ENCODE peak calls at places on chromosomes 12 and 14, in four cellular contexts. Y, M, D and I are unnamed samples. For H3K4me1, the result is how much of the 10 kb centered on the place peaks cover.

GRCh38 chr12:111599459-111600295 is 562 bp upstream of the ATXN2 start:
- DNase-seq in Y (peak), M (peak), D (peak), I (no peak)

GRCh38 chr14:86305058-86305457 is 775.1 kb downstream of the FLRT2 start:
- DNase-seq in Y (no peak), M (no peak), D (no peak), I (no peak)

GRCh38 chr14:52131640-52132320 is 62.9 kb upstream of the NID2 start:
- DNase-seq in Y (peak), M (peak), D (peak), I (no peak)

GRCh38 chr12:122001379-122002209 is 20.1 kb upstream of the BCL7A start:
- DNase-seq in Y (peak), M (no peak), D (no peak), I (no peak)

GRCh38 chr14:98198385-98198784 is 1073.6 kb downstream of the BCL11B start:
- DNase-seq in Y (no peak), M (no peak), D (peak), I (no peak)

GRCh38 chr12:93777249-93777648 is 100.1 kb downstream of the CRADD start:
- DNase-seq in Y (peak), M (no peak), D (no peak), I (no peak)

GRCh38 chr14:64444984-64445845 is 20.1 kb upstream of the AKAP5 start:
- DNase-seq in Y (peak), M (no peak), D (no peak), I (no peak)

GRCh38 chr12:67728296-67728666 is 79.7 kb downstream of the DYRK2 start:
- DNase-seq in Y (no peak), M (no peak), D (no peak), I (no peak)

GRCh38 chr12:93073324-93073723 is 144.2 kb upstream of the EEA1 start:
- DNase-seq in Y (no peak), M (no peak), D (no peak), I (no peak)

GRCh38 chr12:3119192-3119744 is 42.1 kb downstream of the TSPAN9 start:
- DNase-seq in Y (no peak), M (no peak), D (no peak), I (no peak)

GRCh38 chr12:124874988-124875802 is 11.5 kb upstream of the SCARB1 start:
- DNase-seq in Y (no peak), M (no peak), D (no peak), I (no peak)

GRCh38 chr14:77620222-77620865 is 3.9 kb upstream of the SPTLC2 start:
- DNase-seq in Y (no peak), M (no peak), D (no peak), I (no peak)

GRCh38 chr14:41799817-41800216 is 193.1 kb downstream of the LRFN5 start:
- DNase-seq in Y (no peak), M (no peak), D (no peak), I (no peak)

GRCh38 chr12:13189254-13189653 is 7.3 kb upstream of the EMP1 start:
- DNase-seq in Y (no peak), M (no peak), D (no peak), I (no peak)

GRCh38 chr14:70893842-70894237 is 13.4 kb upstream of the PCNX1 start:
- DNase-seq in Y (no peak), M (no peak), D (no peak), I (no peak)

GRCh38 chr12:92079054-92079385 is 66.6 kb downstream of the BTG1 start:
- DNase-seq in Y (no peak), M (no peak), D (no peak), I (no peak)

GRCh38 chr14:74514471-74514932 is 20.9 kb downstream of the ISCA2 start:
- DNase-seq in Y (peak), M (no peak), D (peak), I (no peak)

GRCh38 chr14:101497910-101498860 is 63.1 kb upstream of the DIO3 start:
- DNase-seq in Y (no peak), M (no peak), D (no peak), I (no peak)

GRCh38 chr14:68458840-68459469 is 333.9 kb downstream of the ZFP36L1 start:
- DNase-seq in Y (peak), M (no peak), D (no peak), I (no peak)

GRCh38 chr14:99628832-99629618 is 15.9 kb upstream of the HHIPL1 start:
- DNase-seq in Y (peak), M (peak), D (peak), I (no peak)

DNA sequence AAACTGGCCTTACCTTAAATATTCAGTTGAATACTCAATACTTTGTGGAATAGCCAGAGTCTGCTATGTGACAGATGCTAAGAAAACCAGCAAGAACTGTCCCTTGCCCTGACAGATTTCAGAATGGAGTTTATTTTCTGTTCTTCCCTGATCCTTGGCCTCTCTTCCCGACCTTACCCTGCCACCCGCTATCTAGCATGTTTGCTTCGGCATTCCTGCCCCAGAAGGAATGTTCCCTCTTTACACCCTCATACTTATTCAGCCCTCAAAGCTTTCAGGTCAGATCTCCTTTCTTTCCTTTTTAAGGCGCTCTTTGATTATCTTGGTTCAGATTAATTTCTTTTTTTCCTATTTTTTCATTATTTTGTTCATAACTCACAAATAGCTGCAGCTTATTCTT is 21.8 kb downstream of the SUSD6 start:
- DNase-seq in Y (no peak), M (no peak), D (no peak), I (no peak)
- H3K4me1 ChIP-seq in Y (under half), M (under half), D (under half), I (half or more)

DNA sequence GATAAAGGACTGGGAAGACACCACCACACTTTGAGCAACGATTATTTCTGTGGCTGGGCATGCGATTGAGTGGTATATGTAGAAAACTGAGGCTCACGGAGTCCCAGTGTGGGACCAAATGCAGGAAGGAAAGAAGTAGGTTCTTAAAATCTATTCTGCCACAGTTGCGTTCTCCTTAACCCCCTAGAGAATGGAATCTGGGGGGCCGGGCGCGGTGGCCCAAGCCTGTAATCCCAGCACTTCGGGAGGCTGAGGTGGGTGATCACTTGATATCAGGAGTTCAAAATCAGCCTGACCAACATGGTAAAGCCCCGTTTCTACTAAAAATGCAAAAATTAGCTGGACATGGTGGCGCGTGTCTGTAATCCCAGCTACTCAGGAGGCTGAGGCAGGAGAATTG is 29.9 kb upstream of the CORO1C start:
- DNase-seq in Y (no peak), M (no peak), D (no peak), I (no peak)
- H3K4me1 ChIP-seq in Y (under half), M (under half), D (under half), I (under half)

DNA sequence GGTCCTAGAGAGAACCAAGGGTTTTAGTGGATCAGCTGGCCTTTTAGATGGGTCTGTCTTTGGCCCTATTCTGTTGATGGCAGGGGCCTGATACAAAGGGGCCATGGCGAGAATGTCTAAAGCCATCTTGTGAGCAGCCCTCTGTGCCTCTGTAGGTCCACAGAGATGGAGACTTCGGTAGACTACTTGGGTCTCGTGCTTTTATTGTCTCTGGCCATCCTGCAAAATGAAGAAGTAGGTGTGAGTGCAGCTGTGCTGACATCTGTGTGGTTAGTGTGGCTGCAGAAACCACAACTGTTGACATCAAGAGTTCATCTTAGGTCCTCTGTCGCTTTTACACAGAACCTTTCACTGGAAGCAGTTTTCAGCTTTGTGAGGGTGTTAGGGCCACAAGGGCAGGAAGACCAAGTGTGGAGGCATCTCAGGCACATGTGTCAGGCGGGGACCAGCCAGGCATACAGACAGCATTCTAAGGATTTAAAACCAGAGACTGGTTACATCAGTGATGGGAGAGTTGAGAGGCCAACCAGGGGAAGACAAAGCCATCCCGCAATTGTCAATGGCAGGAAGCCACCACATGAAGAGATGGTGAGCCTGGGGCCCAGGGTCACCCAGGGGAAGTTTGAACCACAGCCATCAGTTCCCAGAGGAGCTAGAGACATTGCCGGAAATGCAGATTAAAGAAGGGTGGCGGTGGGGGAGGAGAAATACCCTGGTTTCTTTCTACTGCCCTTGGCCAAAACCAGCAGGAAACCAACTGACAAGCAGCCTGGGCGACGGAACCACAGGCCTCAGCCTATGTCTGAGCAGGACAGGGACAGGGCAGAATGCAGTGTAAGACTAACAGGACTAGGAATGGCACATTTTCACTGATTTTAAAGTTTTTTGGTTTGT is 13.0 kb upstream of the TPCN1 start:
- DNase-seq in Y (no peak), M (no peak), D (peak), I (no peak)
- H3K4me1 ChIP-seq in Y (under half), M (under half), D (half or more), I (under half)

GRCh38 chr14:81728447-81728846 is 194.8 kb upstream of the SEL1L start:
- DNase-seq in Y (no peak), M (no peak), D (no peak), I (no peak)

GRCh38 chr14:81727243-81727642 is 193.6 kb upstream of the SEL1L start:
- DNase-seq in Y (no peak), M (no peak), D (no peak), I (no peak)

GRCh38 chr14:81729622-81730021 is 196.0 kb upstream of the SEL1L start:
- DNase-seq in Y (no peak), M (no peak), D (no peak), I (no peak)
- H3K4me1 ChIP-seq in Y (under half), M (under half), D (under half), I (under half)

GRCh38 chr12:110543965-110544364 is 39.2 kb downstream of the PPTC7 start:
- DNase-seq in Y (no peak), M (no peak), D (no peak), I (no peak)
- H3K4me1 ChIP-seq in Y (under half), M (under half), D (under half), I (half or more)

DNA sequence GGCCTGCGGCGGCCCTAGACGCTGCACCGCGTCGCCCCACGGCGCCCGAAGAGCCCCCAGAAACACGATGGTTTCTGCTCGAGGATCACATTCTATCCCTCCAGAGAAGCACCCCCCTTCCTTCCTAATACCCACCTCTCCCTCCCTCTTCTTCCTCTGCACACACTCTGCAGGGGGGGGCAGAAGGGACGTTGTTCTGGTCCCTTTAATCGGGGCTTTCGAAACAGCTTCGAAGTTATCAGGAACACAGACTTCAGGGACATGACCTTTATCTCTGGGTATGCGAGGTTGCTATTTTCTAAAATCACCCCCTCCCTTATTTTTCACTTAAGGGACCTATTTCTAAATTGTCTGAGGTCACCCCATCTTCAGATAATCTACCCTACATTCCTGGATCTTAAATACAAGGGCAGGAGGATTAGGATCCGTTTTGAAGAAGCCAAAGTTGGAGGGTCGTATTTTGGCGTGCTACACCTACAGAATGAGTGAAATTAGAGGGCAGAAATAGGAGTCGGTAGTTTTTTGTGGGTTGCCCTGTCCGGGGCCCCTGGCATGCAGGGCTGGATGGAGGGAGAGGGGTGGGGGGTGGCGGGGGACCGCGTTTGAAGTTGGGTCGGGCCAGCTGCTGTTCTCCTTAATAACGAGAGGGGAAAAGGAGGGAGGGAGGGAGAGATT is 449 bp upstream of the CCND2 start:
- DNase-seq in Y (no peak), M (no peak), D (peak), I (no peak)
- H3K4me1 ChIP-seq in Y (under half), M (under half), D (half or more), I (half or more)

GRCh38 chr12:108567388-108567787 is 5.0 kb downstream of the ISCU start:
- DNase-seq in Y (no peak), M (no peak), D (no peak), I (no peak)

GRCh38 chr12:108567974-108568652 is 5.7 kb downstream of the ISCU start:
- DNase-seq in Y (no peak), M (no peak), D (no peak), I (no peak)

GRCh38 chr12:108565976-108566375 is 3.6 kb downstream of the ISCU start:
- DNase-seq in Y (peak), M (peak), D (peak), I (no peak)

GRCh38 chr12:108564724-108565123 is 2.3 kb downstream of the ISCU start:
- DNase-seq in Y (no peak), M (no peak), D (no peak), I (no peak)

GRCh38 chr12:108566452-108566851 is 4.1 kb downstream of the ISCU start:
- DNase-seq in Y (no peak), M (no peak), D (no peak), I (no peak)
- H3K4me1 ChIP-seq in Y (under half), M (under half), D (under half), I (under half)

GRCh38 chr12:21699851-21700250 is 42.2 kb upstream of the LDHB start:
- DNase-seq in Y (no peak), M (no peak), D (no peak), I (no peak)

GRCh38 chr12:21704847-21705246 is 47.2 kb upstream of the LDHB start:
- DNase-seq in Y (no peak), M (no peak), D (no peak), I (no peak)
- H3K4me1 ChIP-seq in Y (under half), M (under half), D (under half), I (under half)